ENCODE peak calls at places on chromosome 6, in seven cellular contexts. Z, Q, I, F, R, G and U are unnamed samples.

GRCh38 chr6:28866342-28867077 is 57.3 kb downstream of the TRIM27 start:
- DNase-seq in G (peak), Q (peak), I (no peak), F (peak), R (peak), Z (peak), U (peak)

GRCh38 chr6:82862543-82862942 is 203.1 kb downstream of the UBE3D start:
- DNase-seq in F (no peak), Z (no peak), R (no peak), I (no peak), Q (no peak), G (no peak), U (no peak)

GRCh38 chr6:164109770-164110140 is 695.2 kb downstream of the QKI start:
- DNase-seq in G (no peak), Q (no peak), Z (no peak), F (no peak), R (peak), I (no peak), U (no peak)

GRCh38 chr6:134908906-134909516 is 40.9 kb downstream of the ALDH8A1 start:
- DNase-seq in F (no peak), Q (peak), I (peak), Z (peak), R (peak), G (peak), U (peak)

GRCh38 chr6:11288065-11288464 is 55.6 kb upstream of the NEDD9 start:
- DNase-seq in I (no peak), Z (peak), Q (no peak), G (peak), R (no peak), F (no peak), U (no peak)

GRCh38 chr6:2127484-2127911 is 117.9 kb downstream of the GMDS start:
- DNase-seq in Q (peak), R (peak), I (no peak), G (peak), Z (no peak), F (no peak), U (no peak)

GRCh38 chr6:4853782-4854511 is 77.7 kb downstream of the CDYL start:
- DNase-seq in Q (no peak), R (no peak), G (no peak), I (peak), F (no peak), Z (no peak), U (no peak)

GRCh38 chr6:18211338-18211737 is 53.0 kb downstream of the DEK start:
- DNase-seq in F (no peak), I (no peak), Q (no peak), G (no peak), Z (no peak), R (no peak), U (no peak)

GRCh38 chr6:56708810-56709597 is 66.3 kb upstream of the DST start:
- DNase-seq in G (no peak), I (no peak), R (no peak), Z (no peak), F (peak), Q (no peak), U (no peak)

GRCh38 chr6:159594750-159595117 is 98.3 kb downstream of the SOD2 start:
- DNase-seq in Q (no peak), F (no peak), Z (no peak), I (peak), G (no peak), R (no peak), U (no peak)

GRCh38 chr6:133456439-133456838 is 215.3 kb downstream of the EYA4 start:
- DNase-seq in R (no peak), F (no peak), Z (no peak), G (no peak), I (no peak), Q (no peak), U (no peak)

GRCh38 chr6:71393471-71393870 is 104.9 kb downstream of the OGFRL1 start:
- DNase-seq in G (no peak), I (no peak), F (no peak), Z (no peak), R (no peak), Q (no peak), U (no peak)

GRCh38 chr6:3745566-3746118 is 5.9 kb downstream of the PXDC1 start:
- DNase-seq in R (peak), Z (no peak), F (no peak), G (peak), Q (no peak), I (no peak), U (no peak)

GRCh38 chr6:119161450-119161849 is 83.0 kb upstream of the FAM184A start:
- DNase-seq in I (no peak), Q (no peak), R (no peak), Z (no peak), F (no peak), G (no peak), U (no peak)

GRCh38 chr6:136550330-136551071 is at the start of gene MAP7:
- DNase-seq in G (peak), Z (peak), R (no peak), F (peak), I (peak), Q (peak), U (peak)

GRCh38 chr6:168538892-168539811 is 98.2 kb downstream of the SMOC2 start:
- DNase-seq in I (no peak), Q (no peak), G (no peak), Z (no peak), F (no peak), R (no peak), U (no peak)

GRCh38 chr6:38413097-38413800 is 226.5 kb downstream of the BTBD9 start:
- DNase-seq in G (no peak), Q (peak), F (no peak), I (no peak), Z (no peak), R (peak), U (no peak)

GRCh38 chr6:126181173-126181741 is 158.7 kb upstream of the CENPW start:
- DNase-seq in R (no peak), I (no peak), F (no peak), Q (no peak), G (no peak), Z (no peak), U (no peak)

GRCh38 chr6:31838968-31839367 is 11.4 kb downstream of the HSPA1B start:
- DNase-seq in I (no peak), Z (no peak), G (no peak), R (no peak), Q (no peak), F (no peak), U (no peak)

GRCh38 chr6:18101873-18102272 is 20.6 kb downstream of the NHLRC1 start:
- DNase-seq in Q (no peak), I (no peak), Z (no peak), R (no peak), F (no peak), G (no peak), U (no peak)

GRCh38 chr6:122043421-122043820 is 356.0 kb upstream of the HSF2 start:
- DNase-seq in F (no peak), I (no peak), Z (no peak), G (no peak), Q (no peak), R (no peak), U (no peak)

GRCh38 chr6:130485870-130486269 is 120.1 kb downstream of the TMEM200A start:
- DNase-seq in F (no peak), R (no peak), G (no peak), Q (no peak), Z (no peak), I (no peak), U (no peak)
- TF ChIP-seq EP300 in F (no peak), R (no peak), G (no peak), Q (no peak), Z (no peak), I (no peak), U (no peak)

GRCh38 chr6:156717542-156717941 is 59.6 kb upstream of the ARID1B start:
- DNase-seq in Z (no peak), G (no peak), R (no peak), F (no peak), Q (no peak), I (no peak), U (no peak)

GRCh38 chr6:156719395-156719719 is 57.8 kb upstream of the ARID1B start:
- DNase-seq in R (no peak), Z (no peak), G (peak), I (no peak), F (no peak), Q (no peak), U (peak)

GRCh38 chr6:156718647-156719394 is 58.4 kb upstream of the ARID1B start:
- DNase-seq in F (no peak), I (peak), R (no peak), Z (peak), G (peak), Q (peak), U (peak)

GRCh38 chr6:156719720-156720563 is 57.2 kb upstream of the ARID1B start:
- DNase-seq in Z (peak), I (peak), G (peak), Q (peak), R (peak), F (no peak), U (peak)

GRCh38 chr6:156720739-156721714 is 56.2 kb upstream of the ARID1B start:
- DNase-seq in Q (no peak), R (no peak), G (peak), Z (peak), I (no peak), F (no peak), U (peak)
- TF ChIP-seq EP300 in Q (no peak), R (no peak), G (no peak), Z (no peak), I (no peak), F (no peak), U (no peak)

GRCh38 chr6:26157150-26157837 is 70.1 kb downstream of the HFE start:
- DNase-seq in Q (peak), F (peak), I (peak), R (peak), Z (peak), G (peak), U (peak)

GRCh38 chr6:26157838-26158580 is 70.8 kb downstream of the HFE start:
- DNase-seq in F (peak), I (peak), Z (peak), Q (peak), G (peak), R (peak), U (peak)

GRCh38 chr6:26156850-26157149 is 69.6 kb downstream of the HFE start:
- DNase-seq in Q (no peak), Z (no peak), F (no peak), G (no peak), R (no peak), I (no peak), U (no peak)

GRCh38 chr6:26155066-26155925 is 68.1 kb downstream of the HFE start:
- DNase-seq in Q (no peak), Z (no peak), R (peak), F (peak), G (peak), I (peak), U (peak)

GRCh38 chr6:26156105-26156849 is 69.0 kb downstream of the HFE start:
- DNase-seq in R (peak), F (peak), I (peak), Z (peak), Q (peak), G (peak), U (peak)
- TF ChIP-seq EP300 in R (no peak), F (no peak), I (no peak), Z (no peak), Q (no peak), G (peak), U (no peak)

GRCh38 chr6:114247101-114247500 is 95.7 kb downstream of the HS3ST5 start:
- DNase-seq in Z (no peak), I (no peak), G (no peak), R (no peak), Q (no peak), F (no peak), U (no peak)

GRCh38 chr6:114253431-114253830 is 89.4 kb downstream of the HS3ST5 start:
- DNase-seq in I (no peak), Z (no peak), Q (no peak), G (no peak), F (no peak), R (no peak), U (no peak)

DNA sequence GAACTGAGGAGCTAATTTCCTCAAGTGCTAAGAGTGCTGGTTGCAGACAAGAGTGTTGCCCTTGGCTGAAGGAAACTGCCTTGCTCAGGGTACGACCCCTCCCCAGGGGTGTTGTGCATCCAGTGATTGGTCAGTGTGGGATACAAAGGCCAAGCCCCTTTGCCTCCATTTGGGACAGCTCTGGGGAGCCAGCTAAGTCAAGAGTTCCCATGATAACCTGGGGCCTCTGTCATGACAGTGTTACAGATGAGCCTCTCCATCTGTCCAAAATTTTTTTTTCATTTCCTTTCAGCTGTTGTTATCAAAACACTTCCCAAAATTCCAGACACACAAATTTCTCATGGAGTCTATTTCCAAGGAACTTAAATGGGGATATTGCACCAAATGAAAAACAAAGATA is 93.3 kb downstream of the HS3ST5 start:
- DNase-seq in F (no peak), Q (no peak), G (no peak), Z (no peak), I (no peak), R (no peak), U (no peak)
- TF ChIP-seq EP300 in F (no peak), Q (no peak), G (no peak), Z (no peak), I (no peak), R (no peak), U (no peak)

GRCh38 chr6:30707281-30707850 is 9.7 kb downstream of the MDC1 start:
- DNase-seq in F (no peak), G (no peak), Q (no peak), Z (no peak), R (no peak), I (no peak), U (peak)
- TF ChIP-seq EP300 in F (no peak), G (no peak), Q (no peak), Z (no peak), R (no peak), I (no peak), U (no peak)

DNA sequence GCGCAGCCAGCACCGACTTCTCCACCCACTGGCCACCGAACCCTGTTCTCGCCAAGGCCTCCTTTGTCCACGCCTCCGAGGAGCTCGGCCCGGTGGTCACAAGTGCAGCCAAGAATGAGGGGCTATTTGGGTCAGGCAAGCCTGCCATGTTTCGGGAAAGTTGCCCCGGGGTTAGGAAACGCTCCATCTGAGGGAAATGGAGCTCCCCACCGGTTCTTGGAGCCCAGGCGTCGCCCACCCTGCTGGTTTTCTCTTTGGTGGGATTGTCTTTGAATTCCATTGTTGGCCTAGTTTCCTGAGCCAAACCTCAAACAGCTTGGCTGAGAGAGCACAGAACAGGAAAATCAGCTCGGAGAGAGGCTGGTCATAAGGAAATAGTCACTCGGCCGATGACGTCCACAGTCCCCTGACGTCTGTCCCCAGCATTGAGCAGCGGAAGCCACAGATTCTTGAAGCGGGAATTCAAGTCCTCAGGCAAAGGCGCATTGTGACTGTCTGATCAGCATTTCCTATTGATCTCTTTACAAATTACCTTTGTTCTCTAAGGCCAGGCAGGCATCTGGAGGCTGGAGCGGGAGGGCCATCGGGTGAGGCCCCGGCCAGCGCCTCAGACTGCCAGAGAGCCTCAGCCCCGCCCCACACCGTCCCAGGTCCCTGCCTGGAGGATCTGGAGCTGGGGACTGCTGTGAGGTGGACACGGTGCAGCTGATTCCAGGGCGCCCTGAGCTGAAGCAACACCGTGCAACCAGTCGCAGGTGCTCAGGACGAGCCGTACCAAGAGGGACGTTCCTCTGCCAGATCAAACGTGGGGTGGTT is 138.6 kb downstream of the DLL1 start:
- DNase-seq in Z (peak), I (no peak), R (peak), F (no peak), Q (peak), G (peak), U (peak)
- TF ChIP-seq EP300 in Z (no peak), I (no peak), R (peak), F (no peak), Q (no peak), G (no peak), U (no peak)

GRCh38 chr6:21454262-21454661 is 139.3 kb upstream of the SOX4 start:
- DNase-seq in Q (no peak), I (no peak), F (no peak), G (no peak), R (no peak), Z (no peak), U (no peak)

GRCh38 chr6:21450628-21451027 is 142.9 kb upstream of the SOX4 start:
- DNase-seq in I (no peak), F (no peak), Z (no peak), Q (no peak), R (no peak), G (no peak), U (no peak)

GRCh38 chr6:21455071-21455470 is 138.5 kb upstream of the SOX4 start:
- DNase-seq in I (no peak), R (no peak), G (no peak), Z (no peak), Q (no peak), F (no peak), U (no peak)

GRCh38 chr6:21448485-21449109 is 145.0 kb upstream of the SOX4 start:
- DNase-seq in G (no peak), Z (no peak), I (no peak), Q (no peak), R (no peak), F (no peak), U (no peak)

GRCh38 chr6:21451546-21452013 is 142.0 kb upstream of the SOX4 start:
- DNase-seq in Q (no peak), F (no peak), G (no peak), I (no peak), R (no peak), Z (no peak), U (no peak)
- TF ChIP-seq EP300 in Q (no peak), F (no peak), G (no peak), I (no peak), R (no peak), Z (no peak), U (no peak)

GRCh38 chr6:139699335-139699734 is 324.9 kb upstream of the CITED2 start:
- DNase-seq in R (peak), Q (no peak), F (no peak), G (no peak), Z (no peak), I (no peak), U (no peak)
- TF ChIP-seq EP300 in R (no peak), Q (no peak), F (no peak), G (no peak), Z (no peak), I (no peak), U (no peak)

DNA sequence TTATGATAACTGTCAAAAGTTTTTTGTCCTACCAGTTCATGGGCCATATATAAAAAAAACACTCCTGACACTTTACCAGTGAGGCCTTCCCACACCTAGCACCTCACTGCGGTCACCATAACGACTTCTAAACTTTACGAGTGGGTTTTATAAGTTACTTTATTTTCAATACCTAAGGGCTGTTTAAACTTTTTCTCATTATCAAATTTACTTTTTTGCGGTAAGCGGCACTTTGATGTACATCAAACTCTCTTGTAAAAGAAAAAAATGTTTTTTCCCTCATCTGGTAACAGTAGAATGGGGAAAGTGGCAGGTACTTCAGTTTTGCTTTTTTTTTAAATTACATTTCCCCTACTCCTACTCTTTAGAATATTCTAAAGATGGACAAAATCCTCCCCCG is 36.2 kb downstream of the FYN start:
- DNase-seq in G (no peak), I (no peak), Z (no peak), R (no peak), Q (no peak), F (no peak), U (no peak)
- TF ChIP-seq EP300 in G (no peak), I (no peak), Z (no peak), R (no peak), Q (no peak), F (no peak), U (no peak)

GRCh38 chr6:161244725-161245124 is 29.1 kb downstream of the AGPAT4 start:
- DNase-seq in I (no peak), Z (no peak), G (no peak), Q (no peak), R (no peak), F (no peak), U (no peak)
- TF ChIP-seq EP300 in I (no peak), Z (no peak), G (no peak), Q (no peak), R (no peak), F (no peak), U (no peak)